ENCODE peak calls at places on chromosomes 1 and 21, in nine cellular contexts. One of them, this sample, is unnamed. For H3K4me1, the result is how much of the 10 kb centered on the place peaks cover.

GRCh38 chr1:246690100-246690499 is 34.1 kb upstream of the SCCPDH start:
- DNase-seq in lower lobe of right lung: no peak
- DNase-seq in GM12878: no peak
- DNase-seq in A549: no peak
- DNase-seq in H9: no peak
- DNase-seq in fibroblast of lung: no peak
- DNase-seq in K562: no peak
- DNase-seq in neuronal stem cell: no peak
- DNase-seq in HCT116: no peak
- DNase-seq in this sample: no peak

GRCh38 chr1:87473203-87473661 is 144.6 kb downstream of the LMO4 start:
- DNase-seq in A549: no peak
- DNase-seq in lower lobe of right lung: no peak
- DNase-seq in neuronal stem cell: no peak
- DNase-seq in HCT116: no peak
- DNase-seq in fibroblast of lung: peak
- DNase-seq in GM12878: no peak
- DNase-seq in H9: no peak
- DNase-seq in K562: no peak
- DNase-seq in this sample: no peak

GRCh38 chr1:170126691-170127090 is 19.1 kb upstream of the NTMT2 start:
- DNase-seq in HCT116: no peak
- DNase-seq in H9: peak
- DNase-seq in fibroblast of lung: peak
- DNase-seq in GM12878: peak
- DNase-seq in neuronal stem cell: peak
- DNase-seq in lower lobe of right lung: no peak
- DNase-seq in A549: peak
- DNase-seq in K562: no peak
- DNase-seq in this sample: no peak

GRCh38 chr1:234154320-234155251 is 218.7 kb upstream of the COA6 start:
- DNase-seq in A549: peak
- DNase-seq in H9: peak
- DNase-seq in neuronal stem cell: peak
- DNase-seq in lower lobe of right lung: no peak
- DNase-seq in K562: peak
- DNase-seq in GM12878: peak
- DNase-seq in HCT116: peak
- DNase-seq in fibroblast of lung: peak
- DNase-seq in this sample: no peak

GRCh38 chr1:33860671-33861070 is 3.2 kb upstream of the HMGB4 start:
- DNase-seq in K562: no peak
- DNase-seq in neuronal stem cell: no peak
- DNase-seq in fibroblast of lung: peak
- DNase-seq in H9: no peak
- DNase-seq in A549: no peak
- DNase-seq in lower lobe of right lung: no peak
- DNase-seq in GM12878: no peak
- DNase-seq in HCT116: no peak
- DNase-seq in this sample: no peak

GRCh38 chr21:16280731-16281130 is 550.9 kb downstream of the USP25 start:
- DNase-seq in H9: no peak
- DNase-seq in lower lobe of right lung: no peak
- DNase-seq in fibroblast of lung: peak
- DNase-seq in HCT116: no peak
- DNase-seq in A549: no peak
- DNase-seq in neuronal stem cell: no peak
- DNase-seq in GM12878: no peak
- DNase-seq in K562: no peak
- DNase-seq in this sample: no peak

GRCh38 chr1:9618912-9619679 is 30.4 kb downstream of the TMEM201 start:
- DNase-seq in A549: no peak
- DNase-seq in GM12878: no peak
- DNase-seq in fibroblast of lung: no peak
- DNase-seq in neuronal stem cell: no peak
- DNase-seq in lower lobe of right lung: no peak
- DNase-seq in K562: no peak
- DNase-seq in H9: no peak
- DNase-seq in HCT116: no peak
- DNase-seq in this sample: no peak

GRCh38 chr1:197200468-197200899 is 54.0 kb upstream of the ASPM start:
- DNase-seq in fibroblast of lung: peak
- DNase-seq in GM12878: no peak
- DNase-seq in lower lobe of right lung: no peak
- DNase-seq in H9: no peak
- DNase-seq in neuronal stem cell: peak
- DNase-seq in K562: no peak
- DNase-seq in HCT116: no peak
- DNase-seq in A549: no peak
- DNase-seq in this sample: no peak

GRCh38 chr1:185972096-185972875 is 238.1 kb downstream of the HMCN1 start:
- DNase-seq in H9: no peak
- DNase-seq in fibroblast of lung: peak
- DNase-seq in HCT116: no peak
- DNase-seq in neuronal stem cell: no peak
- DNase-seq in lower lobe of right lung: no peak
- DNase-seq in K562: no peak
- DNase-seq in A549: no peak
- DNase-seq in GM12878: no peak
- DNase-seq in this sample: no peak

GRCh38 chr1:220316291-220316690 is 44.0 kb upstream of the RAB3GAP2 start:
- DNase-seq in A549: no peak
- DNase-seq in HCT116: no peak
- DNase-seq in H9: no peak
- DNase-seq in neuronal stem cell: no peak
- DNase-seq in GM12878: no peak
- DNase-seq in K562: no peak
- DNase-seq in lower lobe of right lung: no peak
- DNase-seq in fibroblast of lung: no peak
- DNase-seq in this sample: no peak

GRCh38 chr1:162212713-162213112 is 143.2 kb downstream of the NOS1AP start:
- DNase-seq in GM12878: no peak
- DNase-seq in lower lobe of right lung: no peak
- DNase-seq in A549: no peak
- DNase-seq in K562: no peak
- DNase-seq in HCT116: no peak
- DNase-seq in fibroblast of lung: no peak
- DNase-seq in H9: no peak
- DNase-seq in neuronal stem cell: no peak
- DNase-seq in this sample: no peak

GRCh38 chr1:59431566-59432294 is 134.8 kb downstream of the FGGY start:
- DNase-seq in H9: no peak
- DNase-seq in neuronal stem cell: no peak
- DNase-seq in A549: no peak
- DNase-seq in GM12878: no peak
- DNase-seq in HCT116: no peak
- DNase-seq in fibroblast of lung: peak
- DNase-seq in K562: no peak
- DNase-seq in lower lobe of right lung: no peak
- DNase-seq in this sample: no peak

GRCh38 chr1:39648496-39648895 is 9.1 kb upstream of the HEYL start:
- DNase-seq in K562: no peak
- DNase-seq in A549: no peak
- DNase-seq in fibroblast of lung: no peak
- DNase-seq in HCT116: no peak
- DNase-seq in lower lobe of right lung: no peak
- DNase-seq in H9: no peak
- DNase-seq in GM12878: no peak
- DNase-seq in neuronal stem cell: no peak
- DNase-seq in this sample: no peak
- H3K4me1 ChIP-seq in K562: under half
- H3K4me1 ChIP-seq in A549: under half
- H3K4me1 ChIP-seq in fibroblast of lung: under half
- H3K4me1 ChIP-seq in HCT116: under half
- H3K4me1 ChIP-seq in lower lobe of right lung: under half
- H3K4me1 ChIP-seq in H9: under half
- H3K4me1 ChIP-seq in GM12878: under half
- H3K4me1 ChIP-seq in neuronal stem cell: under half
- H3K4me1 ChIP-seq in this sample: under half

GRCh38 chr1:225880636-225881035 is 1.5 kb downstream of the TMEM63A start:
- DNase-seq in H9: no peak
- DNase-seq in GM12878: no peak
- DNase-seq in HCT116: no peak
- DNase-seq in K562: no peak
- DNase-seq in neuronal stem cell: no peak
- DNase-seq in fibroblast of lung: no peak
- DNase-seq in lower lobe of right lung: peak
- DNase-seq in A549: no peak
- DNase-seq in this sample: no peak

GRCh38 chr1:225878282-225878681 is 3.9 kb downstream of the TMEM63A start:
- DNase-seq in lower lobe of right lung: peak
- DNase-seq in fibroblast of lung: no peak
- DNase-seq in GM12878: no peak
- DNase-seq in A549: no peak
- DNase-seq in H9: no peak
- DNase-seq in K562: no peak
- DNase-seq in HCT116: no peak
- DNase-seq in neuronal stem cell: no peak
- DNase-seq in this sample: no peak

GRCh38 chr1:225881081-225882007 is 836 bp downstream of the TMEM63A start:
- DNase-seq in neuronal stem cell: no peak
- DNase-seq in A549: no peak
- DNase-seq in HCT116: no peak
- DNase-seq in fibroblast of lung: peak
- DNase-seq in H9: peak
- DNase-seq in GM12878: no peak
- DNase-seq in K562: peak
- DNase-seq in lower lobe of right lung: peak
- DNase-seq in this sample: peak

GRCh38 chr1:225879521-225880209 is 2.5 kb downstream of the TMEM63A start:
- DNase-seq in K562: peak
- DNase-seq in fibroblast of lung: no peak
- DNase-seq in H9: no peak
- DNase-seq in HCT116: no peak
- DNase-seq in GM12878: no peak
- DNase-seq in neuronal stem cell: no peak
- DNase-seq in lower lobe of right lung: peak
- DNase-seq in A549: no peak
- DNase-seq in this sample: no peak

GRCh38 chr1:225880210-225880584 is 2.0 kb downstream of the TMEM63A start:
- DNase-seq in lower lobe of right lung: peak
- DNase-seq in HCT116: no peak
- DNase-seq in neuronal stem cell: no peak
- DNase-seq in GM12878: no peak
- DNase-seq in K562: no peak
- DNase-seq in H9: no peak
- DNase-seq in A549: no peak
- DNase-seq in fibroblast of lung: no peak
- DNase-seq in this sample: no peak
- H3K27ac ChIP-seq in lower lobe of right lung: peak
- H3K27ac ChIP-seq in HCT116: no peak
- H3K27ac ChIP-seq in neuronal stem cell: no peak
- H3K27ac ChIP-seq in GM12878: no peak
- H3K27ac ChIP-seq in K562: no peak
- H3K27ac ChIP-seq in H9: no peak
- H3K27ac ChIP-seq in A549: no peak
- H3K27ac ChIP-seq in fibroblast of lung: no peak
- H3K27ac ChIP-seq in this sample: peak

GRCh38 chr1:180156631-180157091 is 2.0 kb downstream of the QSOX1 start:
- DNase-seq in A549: no peak
- DNase-seq in K562: no peak
- DNase-seq in H9: no peak
- DNase-seq in fibroblast of lung: peak
- DNase-seq in HCT116: no peak
- DNase-seq in GM12878: no peak
- DNase-seq in lower lobe of right lung: no peak
- DNase-seq in neuronal stem cell: no peak
- DNase-seq in this sample: no peak

GRCh38 chr1:180157576-180158057 is 2.9 kb downstream of the QSOX1 start:
- DNase-seq in H9: no peak
- DNase-seq in A549: no peak
- DNase-seq in lower lobe of right lung: no peak
- DNase-seq in fibroblast of lung: no peak
- DNase-seq in K562: no peak
- DNase-seq in neuronal stem cell: no peak
- DNase-seq in GM12878: no peak
- DNase-seq in HCT116: no peak
- DNase-seq in this sample: no peak

GRCh38 chr1:180156201-180156600 is 1.5 kb downstream of the QSOX1 start:
- DNase-seq in neuronal stem cell: no peak
- DNase-seq in A549: no peak
- DNase-seq in K562: no peak
- DNase-seq in GM12878: peak
- DNase-seq in lower lobe of right lung: no peak
- DNase-seq in fibroblast of lung: no peak
- DNase-seq in H9: no peak
- DNase-seq in HCT116: no peak
- DNase-seq in this sample: no peak

GRCh38 chr1:180158149-180159147 is 3.8 kb downstream of the QSOX1 start:
- DNase-seq in H9: no peak
- DNase-seq in fibroblast of lung: no peak
- DNase-seq in neuronal stem cell: no peak
- DNase-seq in HCT116: no peak
- DNase-seq in lower lobe of right lung: no peak
- DNase-seq in A549: no peak
- DNase-seq in GM12878: no peak
- DNase-seq in K562: no peak
- DNase-seq in this sample: no peak

DNA sequence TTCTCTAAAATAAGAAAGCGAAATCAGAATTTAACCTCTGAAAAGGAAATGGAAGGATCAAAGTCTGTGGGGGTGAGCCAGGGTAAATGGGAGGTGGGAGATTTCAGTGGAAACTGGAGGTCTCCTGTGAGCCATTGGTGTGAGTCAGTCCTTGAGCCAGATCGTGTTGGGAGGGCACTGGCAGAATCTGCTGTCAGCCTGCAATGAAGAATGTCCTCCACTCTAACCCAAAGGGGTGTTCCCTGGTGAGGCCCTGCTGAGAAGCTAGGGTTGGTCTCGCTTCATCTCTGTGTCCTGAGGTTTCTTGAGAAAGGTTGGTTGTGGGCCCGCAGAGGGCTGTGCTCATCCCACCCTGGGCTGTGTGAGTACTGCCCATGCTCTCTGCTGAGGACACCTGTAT is 2.4 kb downstream of the QSOX1 start:
- DNase-seq in lower lobe of right lung: no peak
- DNase-seq in neuronal stem cell: no peak
- DNase-seq in A549: no peak
- DNase-seq in H9: no peak
- DNase-seq in HCT116: no peak
- DNase-seq in GM12878: no peak
- DNase-seq in K562: no peak
- DNase-seq in fibroblast of lung: peak
- DNase-seq in this sample: no peak
- H3K4me1 ChIP-seq in lower lobe of right lung: half or more
- H3K4me1 ChIP-seq in neuronal stem cell: under half
- H3K4me1 ChIP-seq in A549: under half
- H3K4me1 ChIP-seq in H9: under half
- H3K4me1 ChIP-seq in HCT116: under half
- H3K4me1 ChIP-seq in GM12878: under half
- H3K4me1 ChIP-seq in K562: under half
- H3K4me1 ChIP-seq in fibroblast of lung: under half
- H3K4me1 ChIP-seq in this sample: under half

DNA sequence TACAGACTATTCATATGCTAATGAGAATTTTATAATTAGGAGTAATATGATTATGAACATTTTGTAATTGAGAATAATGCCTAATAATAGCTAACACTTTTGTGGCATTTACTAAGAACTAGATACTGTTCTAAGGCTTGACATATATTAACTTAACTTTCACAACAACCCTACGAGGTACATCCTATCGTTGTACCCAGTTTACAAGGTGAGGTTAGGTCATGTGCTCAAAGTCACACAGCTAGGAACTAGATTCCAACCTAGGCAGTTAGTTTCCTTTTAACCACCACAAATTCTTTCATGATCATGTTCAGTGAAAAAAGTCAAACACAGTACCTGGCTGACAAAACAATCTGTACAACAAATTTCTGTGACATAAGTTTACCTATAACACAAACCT is 13.0 kb upstream of the ERRFI1 start:
- DNase-seq in neuronal stem cell: no peak
- DNase-seq in HCT116: no peak
- DNase-seq in K562: no peak
- DNase-seq in lower lobe of right lung: no peak
- DNase-seq in H9: no peak
- DNase-seq in fibroblast of lung: no peak
- DNase-seq in GM12878: no peak
- DNase-seq in A549: no peak
- DNase-seq in this sample: no peak
- H3K27ac ChIP-seq in neuronal stem cell: no peak
- H3K27ac ChIP-seq in HCT116: peak
- H3K27ac ChIP-seq in K562: no peak
- H3K27ac ChIP-seq in lower lobe of right lung: no peak
- H3K27ac ChIP-seq in H9: no peak
- H3K27ac ChIP-seq in fibroblast of lung: no peak
- H3K27ac ChIP-seq in GM12878: no peak
- H3K27ac ChIP-seq in A549: peak
- H3K27ac ChIP-seq in this sample: no peak